ENCODE peak calls at places on chromosomes 4 and X, in five cellular contexts. Q is mesenchymal stem cell, P is H1, K is trophoblast cell, B is H9. U is an unnamed sample.

GRCh38 chr4:133145758-133146157 is 3.3 kb upstream of the PCDH10 start:
- DNase-seq in Q (no peak), P (no peak), K (no peak), B (no peak), U (no peak)

GRCh38 chr4:22190855-22191254 is 242.3 kb upstream of the KCNIP4 start:
- DNase-seq in Q (peak; percentile 53), P (no peak), K (no peak), B (no peak), U (no peak)

GRCh38 chrX:38870386-38870895 is 69.2 kb downstream of the MID1IP1 start:
- DNase-seq in Q (no peak), P (no peak), K (peak; percentile 71), B (peak; percentile 47), U (no peak)

GRCh38 chr4:187042251-187042650 is 318.6 kb upstream of the FAT1 start:
- DNase-seq in Q (no peak), P (no peak), K (no peak), B (no peak), U (no peak)

GRCh38 chrX:136260801-136261200 is 9.6 kb upstream of the MAP7D3 start:
- DNase-seq in Q (peak; percentile 72), P (no peak), K (peak; percentile 46), B (no peak), U (no peak)

GRCh38 chr4:3410401-3411135 is 31.2 kb upstream of the HGFAC start:
- DNase-seq in Q (no peak), P (no peak), K (peak; percentile 16), B (peak; percentile 12), U (no peak)

GRCh38 chr4:101419324-101420135 is 72.2 kb upstream of the PPP3CA start:
- DNase-seq in Q (peak; percentile 28), P (no peak), K (no peak), B (no peak), U (peak; percentile 27)

GRCh38 chrX:48468693-48469691 is 1.1 kb downstream of the SLC38A5 start:
- DNase-seq in Q (no peak), P (no peak), K (no peak), B (peak; percentile 36), U (no peak)

GRCh38 chrX:37912286-37912685 is 64.9 kb upstream of the DYNLT3 start:
- DNase-seq in Q (peak; percentile 41), P (no peak), K (no peak), B (no peak), U (no peak)

GRCh38 chr4:152673489-152673888 is 6.3 kb downstream of the TMEM154 start:
- DNase-seq in Q (no peak), P (no peak), K (no peak), B (no peak), U (no peak)

GRCh38 chr4:151359576-151359975 is 34.2 kb upstream of the SH3D19 start:
- DNase-seq in Q (peak; percentile 7), P (no peak), K (no peak), B (no peak), U (no peak)

GRCh38 chr4:141329174-141329569 is 108.5 kb downstream of the ZNF330 start:
- DNase-seq in Q (peak; percentile 70), P (no peak), K (peak; percentile 97), B (no peak), U (no peak)

GRCh38 chr4:92994727-92995126 is 691.0 kb downstream of the GRID2 start:
- DNase-seq in Q (no peak), P (no peak), K (no peak), B (no peak), U (no peak)

GRCh38 chrX:49880668-49881067 is 1.4 kb downstream of the USP27X start:
- DNase-seq in Q (no peak), P (no peak), K (no peak), B (no peak), U (no peak)

GRCh38 chrX:139049455-139049854 is 337.9 kb upstream of the FGF13 start:
- DNase-seq in Q (no peak), P (no peak), K (no peak), B (no peak), U (no peak)

GRCh38 chr4:55880652-55881280 is 27.3 kb downstream of the EXOC1 start:
- DNase-seq in Q (no peak), P (no peak), K (peak; percentile 82), B (no peak), U (no peak)

GRCh38 chr4:124090007-124090406 is 622.5 kb downstream of the ANKRD50 start:
- DNase-seq in Q (no peak), P (no peak), K (no peak), B (no peak), U (no peak)

GRCh38 chr4:76570141-76570989 is 135.3 kb downstream of the SHROOM3 start:
- DNase-seq in Q (peak; percentile 77), P (no peak), K (peak; percentile 55), B (no peak), U (no peak)

GRCh38 chrX:122641826-122642225 is 542.3 kb upstream of the GRIA3 start:
- DNase-seq in Q (no peak), P (no peak), K (peak; percentile 41), B (no peak), U (no peak)

GRCh38 chr4:32163125-32163524 is 1443.0 kb downstream of the PCDH7 start:
- DNase-seq in Q (no peak), P (no peak), K (no peak), B (no peak), U (no peak)

GRCh38 chrX:40773809-40774208 is 38.5 kb upstream of the MED14 start:
- DNase-seq in Q (peak; percentile 61), P (no peak), K (peak; percentile 5), B (no peak), U (no peak)

GRCh38 chr4:82437285-82438005 is 7.1 kb downstream of the ENOPH1 start:
- DNase-seq in Q (no peak), P (no peak), K (peak; percentile 83), B (no peak), U (no peak)

GRCh38 chrX:65148232-65148631 is 172.0 kb upstream of the ZC4H2 start:
- DNase-seq in Q (no peak), P (no peak), K (no peak), B (no peak), U (no peak)

GRCh38 chrX:85243761-85244410 is at the start of the genes SATL1 and ZNF711:
- DNase-seq in Q (peak; percentile 72), P (peak; percentile 64), K (no peak), B (peak; percentile 84), U (peak; percentile 73)

GRCh38 chrX:132821974-132822633 is 136.3 kb downstream of the HS6ST2 start:
- DNase-seq in Q (no peak), P (no peak), K (no peak), B (no peak), U (no peak)

GRCh38 chr4:108172780-108173598 is 4.3 kb upstream of the LEF1 start:
- DNase-seq in Q (peak; percentile 67), P (no peak), K (peak; percentile 21), B (peak; percentile 52), U (peak; percentile 58)

GRCh38 chr4:40211224-40212185 is 14.7 kb downstream of the RHOH start:
- DNase-seq in Q (peak; percentile 65), P (no peak), K (no peak), B (no peak), U (no peak)

GRCh38 chr4:163911891-163912290 is 417.4 kb downstream of the TMA16 start:
- DNase-seq in Q (no peak), P (no peak), K (peak; percentile 19), B (no peak), U (no peak)

GRCh38 chrX:2679534-2680485 is 11.3 kb upstream of the CD99 start:
- DNase-seq in Q (peak; percentile 74), P (no peak), K (no peak), B (no peak), U (no peak)

GRCh38 chr4:168601899-168602298 is 105.0 kb downstream of the PALLD start:
- DNase-seq in Q (no peak), P (no peak), K (peak; percentile 91), B (no peak), U (no peak)

GRCh38 chr4:30719363-30720020 is 677 bp upstream of the PCDH7 start:
- DNase-seq in Q (peak; percentile 87), P (no peak), K (peak; percentile 7), B (peak; percentile 69), U (peak; percentile 67)

GRCh38 chrX:28581522-28581921 is 5.7 kb upstream of the IL1RAPL1 start:
- DNase-seq in Q (no peak), P (no peak), K (no peak), B (no peak), U (no peak)

GRCh38 chrX:39112143-39112542 is 310.9 kb downstream of the MID1IP1 start:
- DNase-seq in Q (no peak), P (no peak), K (peak; percentile 62), B (no peak), U (no peak)

GRCh38 chrX:13965531-13965930 is 64.2 kb downstream of the GEMIN8 start:
- DNase-seq in Q (no peak), P (no peak), K (no peak), B (peak; percentile 27), U (no peak)

GRCh38 chr4:827209-828081 is 1.5 kb upstream of the CPLX1 start:
- DNase-seq in Q (no peak), P (no peak), K (no peak), B (peak; percentile 41), U (no peak)

GRCh38 chr4:141352775-141353544 is 132.3 kb downstream of the ZNF330 start:
- DNase-seq in Q (peak; percentile 78), P (no peak), K (no peak), B (no peak), U (no peak)

GRCh38 chr4:145694929-145695328 is 15.0 kb downstream of the C4orf51 start:
- DNase-seq in Q (no peak), P (no peak), K (no peak), B (no peak), U (no peak)

GRCh38 chr4:7280906-7281305 is 88.6 kb downstream of the SORCS2 start:
- DNase-seq in Q (no peak), P (no peak), K (no peak), B (no peak), U (no peak)
- H2BK12ac ChIP-seq in Q (no peak overlapping the region), P (no peak overlapping the region), K (no peak overlapping the region), B (no peak overlapping the region), U (no peak overlapping the region)

DNA sequence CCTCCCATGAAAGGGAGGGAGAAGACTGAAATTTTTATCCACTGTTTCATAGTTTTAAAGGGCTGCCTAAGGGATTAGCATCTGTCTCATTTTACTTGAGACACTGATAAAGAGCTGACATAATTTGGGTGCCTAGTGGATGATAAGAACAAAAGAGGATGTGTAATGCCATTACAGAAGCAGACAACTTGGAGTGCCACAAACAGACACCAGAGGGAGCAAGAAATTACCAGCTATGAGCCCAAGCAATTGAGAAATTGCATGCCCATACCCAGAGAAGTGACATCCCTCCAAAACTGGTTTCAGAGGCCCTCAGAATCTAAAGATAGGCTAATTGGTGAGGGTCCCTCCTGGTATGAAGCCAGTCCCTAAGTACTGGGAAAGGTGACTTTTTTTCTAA is 38.5 kb upstream of the POU3F4 start:
- DNase-seq in Q (no peak), P (no peak), K (peak; percentile 50), B (peak; percentile 38), U (no peak)
- H3K27ac ChIP-seq in Q (no peak overlapping the region), P (no peak overlapping the region), K (no peak overlapping the region), B (no peak overlapping the region), U (no peak overlapping the region)

DNA sequence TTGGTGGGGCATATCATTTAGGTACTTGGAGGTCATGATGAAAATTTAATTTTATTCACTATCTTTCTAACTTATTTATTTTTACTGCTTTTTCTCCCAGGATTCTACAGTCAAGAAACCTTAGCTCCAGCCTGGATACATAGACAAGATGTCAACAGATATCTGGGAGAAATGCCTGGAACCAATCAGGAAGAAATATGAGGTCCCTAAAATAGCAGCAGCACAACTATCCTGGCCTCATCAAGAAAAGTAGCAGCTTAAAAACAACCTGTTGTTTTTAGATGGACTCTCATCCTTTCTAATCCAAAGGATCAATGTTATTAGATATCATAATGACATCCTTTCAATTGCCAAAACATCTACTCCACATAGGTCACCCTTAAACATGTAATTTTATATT is 54.5 kb downstream of the MAOB start:
- DNase-seq in Q (no peak), P (no peak), K (no peak), B (no peak), U (no peak)
- H2BK12ac ChIP-seq in Q (no peak overlapping the region), P (no peak overlapping the region), K (no peak overlapping the region), B (no peak overlapping the region), U (no peak overlapping the region)

GRCh38 chr4:121790976-121791375 is 10.1 kb upstream of the EXOSC9 start:
- DNase-seq in Q (no peak), P (no peak), K (no peak), B (no peak), U (no peak)
- H3K27ac ChIP-seq in Q (no peak overlapping the region), P (no peak overlapping the region), K (no peak overlapping the region), B (no peak overlapping the region), U (no peak overlapping the region)

U was measured in neuronal stem cell.